ENCODE peak calls at places on chromosomes 6 and 20, in seven cellular contexts. F is AG08395; Q is stimulated activated CD4-positive, alpha-beta T cell treated with anti-CD3 and anti-CD28 coated beads, TNF-alpha, amount 100 ng/mL, for 24 hours; D is hippocampal formation; M is activated CD8-positive, alpha-beta T cell treated with anti-CD3 and anti-CD28 coated beads, Interleukin-2, amount 10 ng/mL, durations not matched to agents 7 days and 5 days; T is iris pigment epithelial cell; H is fibroblast of villous mesenchyme. A is an unnamed sample.
A peak's percentile ranks its signal among the peaks of the same experiment; 100 is the strongest.

GRCh38 chr20:24502184-24502583 is 32.8 kb downstream of the SYNDIG1 start:
- DNase-seq in M (no peak), H (peak; percentile 15), Q (no peak), D (peak; percentile 47), T (peak; percentile 5), F (peak; percentile 95), A (peak; percentile 59)

GRCh38 chr6:37456816-37457560 is 24.0 kb downstream of the CMTR1 start:
- DNase-seq in D (no peak), Q (no peak), M (no peak), F (peak; percentile 92), T (peak; percentile 88), H (peak; percentile 28), A (peak; percentile 26)

GRCh38 chr20:60037120-60037499 is 78.9 kb downstream of the CDH26 start:
- DNase-seq in F (peak; percentile 51), H (no peak), Q (no peak), T (peak; percentile 48), M (no peak), D (no peak), A (no peak)

GRCh38 chr6:33995046-33995872 is 150.6 kb downstream of the GRM4 start:
- DNase-seq in F (no peak), M (no peak), H (peak; percentile 3), D (no peak), Q (no peak), T (no peak), A (no peak)

GRCh38 chr20:15889073-15889923 is 684.0 kb downstream of the KIF16B start:
- DNase-seq in F (no peak), M (no peak), H (no peak), T (no peak), Q (no peak), D (no peak), A (no peak)

GRCh38 chr6:163494279-163494727 is 79.8 kb downstream of the QKI start:
- DNase-seq in Q (no peak), F (peak; percentile 3), T (no peak), D (no peak), M (no peak), H (peak; percentile 49), A (no peak)

GRCh38 chr6:142482973-142483372 is 181.2 kb downstream of the ADGRG6 start:
- DNase-seq in T (peak; percentile 52), H (peak; percentile 26), F (no peak), M (no peak), Q (no peak), D (no peak), A (no peak)

GRCh38 chr6:26223677-26224546 is 136.7 kb downstream of the HFE start:
- DNase-seq in F (peak; percentile 89), T (peak; percentile 97), M (peak; percentile 83), Q (peak; percentile 41), H (peak; percentile 98), D (peak; percentile 71), A (peak; percentile 59)

GRCh38 chr20:41178904-41179432 is 41.6 kb downstream of the PLCG1 start:
- DNase-seq in Q (no peak), M (peak; percentile 16), F (no peak), H (no peak), D (peak; percentile 56), T (no peak), A (no peak)

GRCh38 chr6:146868671-146869209 is 270.0 kb downstream of the ADGB start:
- DNase-seq in F (no peak), M (no peak), T (peak; percentile 47), D (no peak), H (peak; percentile 60), Q (no peak), A (no peak)

GRCh38 chr20:39290575-39290974 is 328.4 kb downstream of the DHX35 start:
- DNase-seq in T (no peak), D (no peak), M (no peak), Q (no peak), F (no peak), H (no peak), A (no peak)

GRCh38 chr6:68967549-68968300 is 332.6 kb downstream of the ADGRB3 start:
- DNase-seq in H (peak; percentile 44), F (peak; percentile 59), T (peak; percentile 25), Q (peak; percentile 29), D (peak; percentile 48), M (peak; percentile 73), A (peak; percentile 18)

GRCh38 chr20:35952480-35953410 is 1.6 kb downstream of the SCAND1 start:
- DNase-seq in F (no peak), H (peak; percentile 55), D (no peak), Q (no peak), M (peak; percentile 24), T (peak; percentile 50), A (no peak)

GRCh38 chr6:135145509-135145865 is 35.6 kb upstream of the MYB start:
- DNase-seq in M (no peak), H (peak; percentile 40), T (peak; percentile 55), Q (no peak), D (no peak), F (no peak), A (no peak)

GRCh38 chr6:158149641-158150040 is 18.4 kb downstream of the SERAC1 start:
- DNase-seq in M (no peak), H (peak; percentile 48), Q (no peak), D (no peak), T (peak; percentile 84), F (peak; percentile 15), A (no peak)

GRCh38 chr20:61436268-61436667 is 184.2 kb downstream of the CDH4 start:
- DNase-seq in D (no peak), M (no peak), H (peak; percentile 2), T (peak; percentile 10), Q (no peak), F (peak; percentile 70), A (no peak)

GRCh38 chr6:25172819-25173218 is 106.4 kb upstream of the CARMIL1 start:
- DNase-seq in H (peak; percentile 93), F (peak; percentile 90), Q (no peak), M (no peak), T (peak; percentile 97), D (no peak), A (no peak)

GRCh38 chr20:37246736-37247135 is 14.9 kb downstream of the GHRH start:
- DNase-seq in D (no peak), T (no peak), M (no peak), F (no peak), Q (no peak), H (no peak), A (no peak)

GRCh38 chr6:35302604-35303218 is 5.1 kb downstream of the DEF6 start:
- DNase-seq in Q (peak; percentile 78), F (peak; percentile 38), D (no peak), H (peak; percentile 21), M (peak; percentile 94), T (peak; percentile 27), A (peak; percentile 23)

GRCh38 chr6:2793491-2794151 is 28.4 kb downstream of the WRNIP1 start:
- DNase-seq in D (peak; percentile 49), T (no peak), F (no peak), M (peak; percentile 49), H (no peak), Q (no peak), A (no peak)

GRCh38 chr6:33139596-33140206 is 52.6 kb downstream of the COL11A2 start:
- DNase-seq in F (no peak), H (no peak), M (no peak), D (no peak), T (no peak), Q (no peak), A (no peak)

GRCh38 chr6:128070406-128070805 is 169.5 kb upstream of the THEMIS start:
- DNase-seq in T (peak; percentile 81), F (peak; percentile 10), Q (no peak), D (no peak), M (no peak), H (no peak), A (no peak)

A was measured in psoas muscle.